ENCODE peak calls at places on chromosome 14, in four cellular contexts. P is K562, M is HepG2, S is GM12878. X is an unnamed sample.

GRCh38 chr14:23121401-23121800 is 2.3 kb upstream of the CEBPE start:
- DNase-seq in P (no peak), M (no peak), S (no peak), X (no peak)

GRCh38 chr14:50775357-50775756 is 55.6 kb downstream of the NIN start:
- DNase-seq in P (no peak), M (no peak), S (no peak), X (no peak)

GRCh38 chr14:100107236-100107635 is 42.0 kb downstream of the EVL start:
- DNase-seq in P (peak), S (no peak), M (no peak), X (no peak)

GRCh38 chr14:20988717-20989116 is 1.1 kb upstream of the METTL17 start:
- DNase-seq in S (no peak), M (no peak), P (no peak), X (no peak)

GRCh38 chr14:26856832-26857508 is 259.1 kb upstream of the NOVA1 start:
- DNase-seq in S (no peak), P (no peak), M (no peak), X (no peak)

GRCh38 chr14:46108228-46108627 is 543.4 kb downstream of the RPL10L start:
- DNase-seq in P (no peak), M (no peak), S (no peak), X (no peak)

GRCh38 chr14:33150662-33151061 is 212.0 kb downstream of the NPAS3 start:
- DNase-seq in M (no peak), P (no peak), S (no peak), X (no peak)

GRCh38 chr14:105528197-105528858 is 1.9 kb downstream of the TMEM121 start:
- DNase-seq in S (no peak), M (peak), P (peak), X (peak)

GRCh38 chr14:100138082-100138787 is 21.2 kb downstream of the DEGS2 start:
- DNase-seq in P (no peak), S (no peak), M (no peak), X (no peak)

GRCh38 chr14:71022015-71022919 is 115.0 kb downstream of the PCNX1 start:
- DNase-seq in P (no peak), S (no peak), M (no peak), X (no peak)

GRCh38 chr14:71022939-71023338 is 115.7 kb downstream of the PCNX1 start:
- DNase-seq in P (no peak), S (peak), M (no peak), X (no peak)

DNA sequence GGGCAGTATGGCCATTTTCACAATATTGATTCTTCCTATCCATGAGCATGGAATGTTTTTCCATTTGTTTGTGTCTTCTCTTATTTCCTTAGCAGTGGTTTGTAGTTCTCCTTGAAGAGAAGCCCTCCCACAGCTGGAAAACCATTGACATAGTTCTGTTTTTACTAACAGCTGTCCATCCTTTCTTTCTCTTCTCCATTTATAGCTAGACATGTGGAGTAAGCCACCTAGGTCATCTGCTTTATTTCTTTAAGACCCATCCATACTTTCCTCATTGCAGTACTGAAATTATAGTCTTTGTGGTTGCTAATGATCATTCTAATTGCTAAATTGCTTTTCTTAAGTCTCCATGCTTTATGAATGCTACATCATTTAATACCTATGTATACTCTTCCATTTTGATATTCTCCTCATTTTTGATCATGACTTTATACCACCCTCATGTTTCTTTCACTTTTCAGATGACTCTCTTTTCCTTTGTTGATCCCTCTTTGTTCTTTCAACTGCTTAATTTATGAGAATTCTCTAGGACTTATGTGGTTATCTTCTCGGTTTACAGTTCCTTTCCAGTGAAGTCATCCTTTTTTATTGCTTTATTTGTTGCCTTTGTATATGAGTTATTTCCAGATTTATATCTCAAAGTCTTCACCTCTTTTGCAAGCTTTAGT is 114.2 kb downstream of the PCNX1 start:
- DNase-seq in S (no peak), P (no peak), M (no peak), X (no peak)
- TF ChIP-seq TARDBP in S (no peak), P (no peak), M (no peak), X (no peak)

DNA sequence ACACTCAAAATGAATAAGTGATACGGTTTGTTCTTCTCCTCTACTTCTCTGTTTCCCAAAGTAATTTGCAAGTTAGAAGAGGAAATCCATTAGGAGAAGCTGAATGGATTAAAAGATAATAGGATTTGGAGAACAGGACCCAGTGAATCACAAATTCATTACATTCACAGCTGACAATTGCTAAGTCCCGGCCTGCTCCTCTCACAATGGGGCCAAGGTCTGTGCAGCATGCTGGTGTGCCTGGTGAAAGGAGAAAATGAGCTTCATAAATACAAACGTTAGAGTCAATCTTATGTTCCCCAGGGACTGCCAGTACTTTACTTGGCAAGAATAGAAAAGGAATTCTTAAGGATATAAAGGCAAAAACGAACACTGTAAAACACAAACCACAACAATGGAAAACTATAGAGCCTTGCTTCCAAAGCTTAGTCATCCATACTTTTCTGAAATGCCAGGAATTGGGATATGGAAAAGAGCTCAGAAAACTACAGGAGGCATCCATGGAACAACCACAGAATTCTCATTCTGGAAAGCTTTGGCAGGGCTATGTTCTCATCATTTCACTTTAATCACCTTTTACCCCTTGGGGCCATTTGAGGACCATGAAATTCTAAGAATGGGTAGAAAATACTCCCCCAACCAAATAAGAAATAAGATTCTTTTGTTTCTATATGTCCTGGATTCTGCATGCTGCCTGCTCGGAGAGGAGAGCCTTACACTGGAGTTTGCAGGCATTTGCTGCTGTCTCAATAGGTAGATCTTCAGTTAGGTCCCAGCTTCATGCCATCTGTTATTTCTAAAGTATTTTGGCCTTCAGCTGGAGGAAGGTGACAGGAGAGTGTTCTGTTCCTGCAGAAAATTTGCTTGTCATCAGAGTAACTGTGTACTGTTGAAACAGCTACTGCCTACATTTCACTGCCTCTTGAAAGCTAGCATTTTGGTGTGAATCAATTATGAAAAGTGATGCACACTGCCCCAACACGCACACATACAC is 966.6 kb downstream of the NRXN3 start:
- DNase-seq in P (no peak), M (no peak), S (no peak), X (no peak)
- TF ChIP-seq BHLHE40 in P (no peak), M (no peak), S (no peak), X (no peak)

GRCh38 chr14:90381999-90382451 is 14.8 kb upstream of the CALM1 start:
- DNase-seq in M (peak), S (no peak), P (peak), X (peak)

GRCh38 chr14:90384543-90384911 is 12.3 kb upstream of the CALM1 start:
- DNase-seq in M (no peak), P (no peak), S (no peak), X (no peak)

GRCh38 chr14:90382491-90383125 is 14.2 kb upstream of the CALM1 start:
- DNase-seq in S (no peak), M (peak), P (peak), X (peak)

GRCh38 chr14:90383126-90383730 is 13.6 kb upstream of the CALM1 start:
- DNase-seq in M (peak), P (peak), S (peak), X (peak)

DNA sequence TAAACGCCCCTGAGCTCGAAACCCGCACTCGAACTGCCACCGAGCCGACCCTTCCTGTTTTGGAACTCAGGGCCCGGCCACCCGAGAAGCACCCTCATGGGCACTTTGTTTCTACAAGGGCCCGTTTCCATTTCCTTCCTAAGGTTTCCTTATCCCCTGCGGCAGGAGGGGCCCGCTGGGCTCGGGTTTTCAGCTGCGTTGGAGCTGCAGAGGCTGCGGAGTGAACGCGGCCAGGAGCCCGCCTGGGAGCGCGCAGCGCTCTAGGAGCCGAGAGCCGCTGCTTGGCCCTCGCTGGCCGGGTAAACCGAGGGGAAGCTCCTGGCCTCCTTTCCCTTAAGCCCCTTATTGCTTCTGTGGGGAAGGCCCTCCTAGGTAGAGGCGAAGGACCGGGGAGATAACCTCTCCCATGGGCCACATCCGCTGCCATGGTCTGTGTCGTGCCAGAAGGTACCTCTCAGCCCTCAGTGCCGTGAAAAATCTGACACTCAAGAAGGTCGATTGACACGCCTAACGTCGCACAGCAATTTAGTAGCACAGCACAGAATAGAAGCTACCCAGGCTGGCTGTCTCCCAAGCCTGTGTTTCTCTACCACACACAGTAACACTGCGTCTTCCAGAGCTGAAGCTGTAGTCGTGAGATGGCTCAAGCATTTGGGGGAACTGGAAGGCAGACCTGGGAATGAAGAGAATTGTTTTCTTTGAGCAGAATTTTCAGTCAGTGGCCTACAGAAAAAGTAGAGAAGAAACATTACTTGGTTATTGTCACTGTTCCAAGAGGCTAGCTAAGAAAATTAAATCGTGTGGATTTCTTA is 12.9 kb upstream of the CALM1 start:
- DNase-seq in P (peak), S (no peak), M (peak), X (peak)
- TF ChIP-seq FOXM1 in P (no peak), S (no peak), M (no peak), X (no peak)

GRCh38 chr14:67240168-67240932 is 885 bp upstream of the PALS1 start:
- DNase-seq in S (no peak), M (peak), P (peak), X (peak)
- TF ChIP-seq TARDBP in S (no peak), M (no peak), P (no peak), X (no peak)

GRCh38 chr14:61234215-61234916 is 46.8 kb downstream of the TMEM30B start:
- DNase-seq in P (no peak), S (no peak), M (no peak), X (no peak)
- TF ChIP-seq BHLHE40 in P (no peak), S (no peak), M (no peak), X (no peak)